ENCODE peak calls at places on chromosomes 1 and 21, in ten cellular contexts. X is OCI-LY7; Z is ovary; S is foreskin fibroblast; G is ascending aorta; K is CD4-positive, alpha-beta memory T cell; O is CD8-positive, alpha-beta T cell; E is NB4; D is right atrium auricular region; B is heart left ventricle. C is an unnamed sample.

GRCh38 chr1:155938220-155938627 is 3.2 kb upstream of the RXFP4 start:
- DNase-seq in X (peak), Z (no peak), S (peak), G (peak), K (peak), O (no peak), E (peak), D (no peak), B (no peak), C (no peak)

GRCh38 chr21:45513003-45513706 is 29.1 kb downstream of the SLC19A1 start:
- DNase-seq in X (no peak), Z (no peak), S (no peak), G (no peak), K (no peak), O (no peak), E (no peak), D (no peak), B (peak), C (no peak)

GRCh38 chr1:66386712-66387111 is 147.2 kb upstream of the SGIP1 start:
- DNase-seq in X (peak), Z (no peak), S (no peak), G (no peak), K (no peak), O (no peak), E (no peak), D (no peak), B (no peak), C (no peak)

GRCh38 chr1:119379117-119379516 is 10.5 kb downstream of the HAO2 start:
- DNase-seq in X (no peak), Z (no peak), S (no peak), G (no peak), K (no peak), O (no peak), E (no peak), D (no peak), B (no peak), C (no peak)

GRCh38 chr21:37008705-37009104 is 2.2 kb downstream of the RIPPLY3 start:
- DNase-seq in X (no peak), Z (no peak), S (no peak), G (no peak), K (no peak), O (no peak), E (no peak), D (no peak), B (no peak), C (no peak)

GRCh38 chr1:39653546-39654031 is 14.1 kb upstream of the HEYL start:
- DNase-seq in X (peak), Z (peak), S (peak), G (peak), K (peak), O (peak), E (peak), D (peak), B (peak), C (peak)

GRCh38 chr1:115669002-115669673 is 27.4 kb downstream of the VANGL1 start:
- DNase-seq in X (no peak), Z (no peak), S (peak), G (no peak), K (no peak), O (no peak), E (peak), D (no peak), B (no peak), C (no peak)

GRCh38 chr21:42313501-42313969 is 1.7 kb downstream of the TFF3 start:
- DNase-seq in X (no peak), Z (no peak), S (no peak), G (peak), K (no peak), O (no peak), E (peak), D (peak), B (no peak), C (peak)

GRCh38 chr1:156663178-156663577 is 14.0 kb downstream of the NES start:
- DNase-seq in X (peak), Z (no peak), S (peak), G (peak), K (no peak), O (no peak), E (no peak), D (peak), B (peak), C (peak)

GRCh38 chr1:198179556-198179981 is 22.8 kb downstream of the NEK7 start:
- DNase-seq in X (no peak), Z (no peak), S (no peak), G (no peak), K (peak), O (no peak), E (peak), D (no peak), B (no peak), C (no peak)

GRCh38 chr1:209585672-209586071 is 2.2 kb downstream of the CAMK1G start:
- DNase-seq in X (no peak), Z (peak), S (peak), G (no peak), K (no peak), O (no peak), E (no peak), D (peak), B (peak), C (no peak)
- H3K4me3 ChIP-seq in X (no peak), Z (no peak), S (no peak), G (peak), K (no peak), O (no peak), E (no peak), D (no peak), B (no peak), C (peak)

GRCh38 chr1:183021405-183022201 is 1.6 kb upstream of the LAMC1 start:
- DNase-seq in X (no peak), Z (no peak), S (no peak), G (no peak), K (no peak), O (no peak), E (no peak), D (no peak), B (no peak), C (no peak)
- H3K4me3 ChIP-seq in X (peak), Z (peak), S (peak), G (peak), K (no peak), O (no peak), E (peak), D (peak), B (peak), C (peak)

GRCh38 chr21:41171210-41171609 is 3.2 kb downstream of the BACE2 start:
- DNase-seq in X (no peak), Z (no peak), S (no peak), G (peak), K (no peak), O (no peak), E (no peak), D (no peak), B (peak), C (no peak)
- H3K4me3 ChIP-seq in X (no peak), Z (no peak), S (no peak), G (no peak), K (no peak), O (no peak), E (no peak), D (no peak), B (no peak), C (peak)

GRCh38 chr1:37472994-37473393 is 1.4 kb upstream of the ZC3H12A start:
- DNase-seq in X (no peak), Z (no peak), S (no peak), G (no peak), K (no peak), O (no peak), E (no peak), D (no peak), B (no peak), C (no peak)
- H3K4me3 ChIP-seq in X (no peak), Z (no peak), S (no peak), G (peak), K (peak), O (peak), E (no peak), D (peak), B (no peak), C (peak)

DNA sequence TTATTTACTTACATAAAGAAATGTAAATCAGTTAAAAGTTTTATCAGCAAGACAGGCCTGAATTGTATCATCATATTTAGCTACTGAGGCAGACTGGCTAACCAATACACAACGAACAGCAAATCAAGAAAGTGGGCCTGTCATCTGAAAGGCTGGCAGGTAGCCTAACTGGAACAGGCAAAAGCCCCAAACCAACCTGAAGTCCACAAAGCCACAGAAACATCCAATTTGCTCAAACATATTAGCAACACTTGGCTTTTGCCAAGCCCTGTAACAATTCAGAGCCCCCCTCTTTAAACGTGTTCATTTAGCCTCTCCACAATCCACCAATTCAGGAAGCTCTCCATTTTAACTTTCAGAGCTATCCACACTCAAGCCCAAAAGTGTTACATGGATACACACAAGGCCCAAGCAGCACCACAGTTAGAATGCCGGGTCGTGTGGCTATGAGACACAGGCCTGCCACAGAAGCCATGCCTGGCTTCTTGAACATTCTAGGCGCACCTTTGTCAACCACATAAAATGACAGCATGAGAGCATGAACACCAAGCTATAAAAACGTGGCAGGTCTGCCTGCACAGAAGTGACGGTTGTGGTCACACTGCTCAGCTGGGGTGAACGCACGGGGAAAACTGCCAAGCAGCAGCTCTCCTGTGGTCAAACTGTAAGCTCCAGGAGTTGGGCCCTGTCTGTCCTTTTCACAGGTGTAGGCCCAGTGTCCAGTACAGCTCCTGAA is 49.3 kb downstream of the CD34 start:
- DNase-seq in X (no peak), Z (no peak), S (no peak), G (peak), K (peak), O (peak), E (peak), D (peak), B (no peak), C (no peak)
- H3K4me3 ChIP-seq in X (no peak), Z (no peak), S (no peak), G (no peak), K (no peak), O (no peak), E (peak), D (no peak), B (no peak), C (no peak)

GRCh38 chr1:85581138-85581801 is 709 bp downstream of the CCN1 start:
- DNase-seq in X (no peak), Z (peak), S (peak), G (peak), K (no peak), O (no peak), E (no peak), D (peak), B (peak), C (peak)

GRCh38 chr1:85584264-85584781 is 3.8 kb downstream of the CCN1 start:
- DNase-seq in X (no peak), Z (no peak), S (peak), G (no peak), K (no peak), O (no peak), E (no peak), D (no peak), B (no peak), C (no peak)

GRCh38 chr1:85581802-85582686 is 1.5 kb downstream of the CCN1 start:
- DNase-seq in X (no peak), Z (no peak), S (peak), G (no peak), K (no peak), O (no peak), E (no peak), D (no peak), B (peak), C (no peak)

GRCh38 chr1:85583355-85584263 is 3.0 kb downstream of the CCN1 start:
- DNase-seq in X (no peak), Z (no peak), S (peak), G (no peak), K (no peak), O (no peak), E (no peak), D (no peak), B (no peak), C (no peak)

GRCh38 chr1:85582687-85583354 is 2.3 kb downstream of the CCN1 start:
- DNase-seq in X (no peak), Z (no peak), S (peak), G (no peak), K (no peak), O (no peak), E (no peak), D (no peak), B (no peak), C (no peak)
- H3K4me3 ChIP-seq in X (no peak), Z (peak), S (peak), G (peak), K (no peak), O (no peak), E (no peak), D (peak), B (no peak), C (peak)

C was measured in coronary artery.